ENCODE peak calls at places on chromosome 1, in eight cellular contexts. One of them, this sample, is unnamed.
A peak's percentile ranks its signal among the peaks of the same experiment; 100 is the strongest.

GRCh38 chr1:58447891-58448290 is 98.6 kb downstream of the OMA1 start:
- DNase-seq in amniotic stem cell: no peak
- DNase-seq in cardiac fibroblast: no peak
- DNase-seq in cardiac muscle cell: no peak
- DNase-seq in caudate nucleus: no peak
- DNase-seq in endothelial cell: no peak
- DNase-seq in activated naive CD8-positive, alpha-beta T cell treated with anti-CD3 and anti-CD28 coated beads, Interleukin-2, amount 50 U/mL, for 24 hours: no peak
- DNase-seq in AG09309: peak; percentile 48
- DNase-seq in this sample: no peak

GRCh38 chr1:43719063-43719462 is 11.7 kb downstream of the ST3GAL3 start:
- DNase-seq in cardiac muscle cell: no peak
- DNase-seq in caudate nucleus: no peak
- DNase-seq in activated naive CD8-positive, alpha-beta T cell treated with anti-CD3 and anti-CD28 coated beads, Interleukin-2, amount 50 U/mL, for 24 hours: no peak
- DNase-seq in endothelial cell: no peak
- DNase-seq in cardiac fibroblast: peak; percentile 66
- DNase-seq in amniotic stem cell: no peak
- DNase-seq in AG09309: peak; percentile 82
- DNase-seq in this sample: no peak

GRCh38 chr1:94027735-94028515 is 93.0 kb downstream of the ABCA4 start:
- DNase-seq in AG09309: no peak
- DNase-seq in caudate nucleus: no peak
- DNase-seq in cardiac fibroblast: no peak
- DNase-seq in cardiac muscle cell: no peak
- DNase-seq in endothelial cell: no peak
- DNase-seq in amniotic stem cell: no peak
- DNase-seq in activated naive CD8-positive, alpha-beta T cell treated with anti-CD3 and anti-CD28 coated beads, Interleukin-2, amount 50 U/mL, for 24 hours: no peak
- DNase-seq in this sample: no peak

GRCh38 chr1:10196991-10197390 is 13.4 kb upstream of the KIF1B start:
- DNase-seq in endothelial cell: no peak
- DNase-seq in cardiac muscle cell: no peak
- DNase-seq in activated naive CD8-positive, alpha-beta T cell treated with anti-CD3 and anti-CD28 coated beads, Interleukin-2, amount 50 U/mL, for 24 hours: no peak
- DNase-seq in cardiac fibroblast: peak; percentile 66
- DNase-seq in amniotic stem cell: no peak
- DNase-seq in caudate nucleus: no peak
- DNase-seq in AG09309: no peak
- DNase-seq in this sample: no peak

GRCh38 chr1:109370712-109371270 is 26.9 kb downstream of the SORT1 start:
- DNase-seq in cardiac fibroblast: peak; percentile 75
- DNase-seq in activated naive CD8-positive, alpha-beta T cell treated with anti-CD3 and anti-CD28 coated beads, Interleukin-2, amount 50 U/mL, for 24 hours: no peak
- DNase-seq in cardiac muscle cell: no peak
- DNase-seq in caudate nucleus: no peak
- DNase-seq in amniotic stem cell: peak; percentile 64
- DNase-seq in endothelial cell: no peak
- DNase-seq in AG09309: peak; percentile 68
- DNase-seq in this sample: no peak

GRCh38 chr1:227795732-227796131 is 19.7 kb upstream of the PRSS38 start:
- DNase-seq in amniotic stem cell: no peak
- DNase-seq in endothelial cell: no peak
- DNase-seq in cardiac muscle cell: no peak
- DNase-seq in activated naive CD8-positive, alpha-beta T cell treated with anti-CD3 and anti-CD28 coated beads, Interleukin-2, amount 50 U/mL, for 24 hours: no peak
- DNase-seq in caudate nucleus: no peak
- DNase-seq in AG09309: no peak
- DNase-seq in cardiac fibroblast: no peak
- DNase-seq in this sample: no peak

GRCh38 chr1:92567211-92567868 is 80.6 kb upstream of the GFI1 start:
- DNase-seq in activated naive CD8-positive, alpha-beta T cell treated with anti-CD3 and anti-CD28 coated beads, Interleukin-2, amount 50 U/mL, for 24 hours: no peak
- DNase-seq in cardiac muscle cell: no peak
- DNase-seq in amniotic stem cell: no peak
- DNase-seq in caudate nucleus: no peak
- DNase-seq in AG09309: no peak
- DNase-seq in cardiac fibroblast: peak; percentile 27
- DNase-seq in endothelial cell: no peak
- DNase-seq in this sample: no peak

GRCh38 chr1:27109103-27109822 is 45.7 kb downstream of the SLC9A1 start:
- DNase-seq in activated naive CD8-positive, alpha-beta T cell treated with anti-CD3 and anti-CD28 coated beads, Interleukin-2, amount 50 U/mL, for 24 hours: peak; percentile 51
- DNase-seq in endothelial cell: peak; percentile 47
- DNase-seq in AG09309: no peak
- DNase-seq in cardiac muscle cell: peak; percentile 36
- DNase-seq in amniotic stem cell: no peak
- DNase-seq in cardiac fibroblast: no peak
- DNase-seq in caudate nucleus: no peak
- DNase-seq in this sample: peak; percentile 61

GRCh38 chr1:30872948-30873263 is 35.7 kb downstream of the SDC3 start:
- DNase-seq in AG09309: no peak
- DNase-seq in caudate nucleus: no peak
- DNase-seq in cardiac muscle cell: no peak
- DNase-seq in amniotic stem cell: no peak
- DNase-seq in endothelial cell: no peak
- DNase-seq in activated naive CD8-positive, alpha-beta T cell treated with anti-CD3 and anti-CD28 coated beads, Interleukin-2, amount 50 U/mL, for 24 hours: no peak
- DNase-seq in cardiac fibroblast: peak; percentile 20
- DNase-seq in this sample: no peak

This sample was measured in HAP-1.